ENCODE peak calls at places on chromosomes 5 and 9, in seven cellular contexts. One of them, this sample, is unnamed.

GRCh38 chr5:65462139-65462705 is 19.5 kb downstream of the ADAMTS6 start:
- DNase-seq in A549: no peak
- DNase-seq in suprapubic skin: no peak
- DNase-seq in fibroblast of mammary gland: no peak
- DNase-seq in fibroblast of the aortic adventitia: peak
- DNase-seq in fibroblast of pulmonary artery: no peak
- DNase-seq in transverse colon: no peak
- DNase-seq in this sample: no peak

GRCh38 chr5:91074615-91075014 is 308.5 kb downstream of the ARRDC3 start:
- DNase-seq in A549: peak
- DNase-seq in suprapubic skin: no peak
- DNase-seq in fibroblast of mammary gland: peak
- DNase-seq in fibroblast of the aortic adventitia: peak
- DNase-seq in fibroblast of pulmonary artery: peak
- DNase-seq in transverse colon: no peak
- DNase-seq in this sample: no peak

GRCh38 chr9:93003552-93004407 is 54.7 kb upstream of the SUSD3 start:
- DNase-seq in A549: peak
- DNase-seq in suprapubic skin: no peak
- DNase-seq in fibroblast of mammary gland: peak
- DNase-seq in fibroblast of the aortic adventitia: peak
- DNase-seq in fibroblast of pulmonary artery: peak
- DNase-seq in transverse colon: peak
- DNase-seq in this sample: peak

GRCh38 chr5:179607449-179607931 is 16.0 kb downstream of the HNRNPH1 start:
- DNase-seq in A549: no peak
- DNase-seq in suprapubic skin: peak
- DNase-seq in fibroblast of mammary gland: peak
- DNase-seq in fibroblast of the aortic adventitia: peak
- DNase-seq in fibroblast of pulmonary artery: no peak
- DNase-seq in transverse colon: no peak
- DNase-seq in this sample: no peak

GRCh38 chr9:5269249-5269715 is 35.2 kb downstream of the RLN2 start:
- DNase-seq in A549: no peak
- DNase-seq in suprapubic skin: no peak
- DNase-seq in fibroblast of mammary gland: no peak
- DNase-seq in fibroblast of the aortic adventitia: peak
- DNase-seq in fibroblast of pulmonary artery: peak
- DNase-seq in transverse colon: no peak
- DNase-seq in this sample: no peak

GRCh38 chr9:75490326-75490725 is 400.1 kb upstream of the PCSK5 start:
- DNase-seq in A549: no peak
- DNase-seq in suprapubic skin: no peak
- DNase-seq in fibroblast of mammary gland: peak
- DNase-seq in fibroblast of the aortic adventitia: no peak
- DNase-seq in fibroblast of pulmonary artery: no peak
- DNase-seq in transverse colon: no peak
- DNase-seq in this sample: no peak

GRCh38 chr5:38783011-38783551 is 62.7 kb upstream of the OSMR start:
- DNase-seq in A549: peak
- DNase-seq in suprapubic skin: no peak
- DNase-seq in fibroblast of mammary gland: peak
- DNase-seq in fibroblast of the aortic adventitia: peak
- DNase-seq in fibroblast of pulmonary artery: peak
- DNase-seq in transverse colon: no peak
- DNase-seq in this sample: no peak

GRCh38 chr5:168819004-168819626 is 239.9 kb upstream of the PANK3 start:
- DNase-seq in A549: no peak
- DNase-seq in suprapubic skin: no peak
- DNase-seq in fibroblast of mammary gland: no peak
- DNase-seq in fibroblast of the aortic adventitia: no peak
- DNase-seq in fibroblast of pulmonary artery: no peak
- DNase-seq in transverse colon: no peak
- DNase-seq in this sample: no peak

GRCh38 chr9:129486496-129487306 is 134.2 kb downstream of the C9orf50 start:
- DNase-seq in A549: peak
- DNase-seq in suprapubic skin: no peak
- DNase-seq in fibroblast of mammary gland: peak
- DNase-seq in fibroblast of the aortic adventitia: peak
- DNase-seq in fibroblast of pulmonary artery: peak
- DNase-seq in transverse colon: no peak
- DNase-seq in this sample: no peak

GRCh38 chr5:133391349-133392136 is 220.8 kb downstream of the FSTL4 start:
- DNase-seq in A549: no peak
- DNase-seq in suprapubic skin: no peak
- DNase-seq in fibroblast of mammary gland: no peak
- DNase-seq in fibroblast of the aortic adventitia: no peak
- DNase-seq in fibroblast of pulmonary artery: no peak
- DNase-seq in transverse colon: no peak
- DNase-seq in this sample: no peak

GRCh38 chr5:123285122-123286011 is 137.8 kb downstream of the CEP120 start:
- DNase-seq in A549: no peak
- DNase-seq in suprapubic skin: no peak
- DNase-seq in fibroblast of mammary gland: peak
- DNase-seq in fibroblast of the aortic adventitia: peak
- DNase-seq in fibroblast of pulmonary artery: peak
- DNase-seq in transverse colon: no peak
- DNase-seq in this sample: no peak

GRCh38 chr9:69645488-69645887 is 26.7 kb downstream of the APBA1 start:
- DNase-seq in A549: no peak
- DNase-seq in suprapubic skin: peak
- DNase-seq in fibroblast of mammary gland: no peak
- DNase-seq in fibroblast of the aortic adventitia: no peak
- DNase-seq in fibroblast of pulmonary artery: no peak
- DNase-seq in transverse colon: peak
- DNase-seq in this sample: no peak

GRCh38 chr5:149561848-149562247 is 10.6 kb upstream of the CSNK1A1 start:
- DNase-seq in A549: peak
- DNase-seq in suprapubic skin: no peak
- DNase-seq in fibroblast of mammary gland: peak
- DNase-seq in fibroblast of the aortic adventitia: peak
- DNase-seq in fibroblast of pulmonary artery: peak
- DNase-seq in transverse colon: no peak
- DNase-seq in this sample: no peak

GRCh38 chr5:145189786-145190185 is 645.4 kb downstream of the PRELID2 start:
- DNase-seq in A549: no peak
- DNase-seq in suprapubic skin: no peak
- DNase-seq in fibroblast of mammary gland: no peak
- DNase-seq in fibroblast of the aortic adventitia: peak
- DNase-seq in fibroblast of pulmonary artery: no peak
- DNase-seq in transverse colon: no peak
- DNase-seq in this sample: no peak

GRCh38 chr9:840343-840742 is 1.2 kb upstream of the DMRT1 start:
- DNase-seq in A549: no peak
- DNase-seq in suprapubic skin: no peak
- DNase-seq in fibroblast of mammary gland: no peak
- DNase-seq in fibroblast of the aortic adventitia: no peak
- DNase-seq in fibroblast of pulmonary artery: no peak
- DNase-seq in transverse colon: no peak
- DNase-seq in this sample: no peak

GRCh38 chr5:120139039-120139438 is 325.1 kb upstream of the PRR16 start:
- DNase-seq in A549: peak
- DNase-seq in suprapubic skin: no peak
- DNase-seq in fibroblast of mammary gland: peak
- DNase-seq in fibroblast of the aortic adventitia: peak
- DNase-seq in fibroblast of pulmonary artery: peak
- DNase-seq in transverse colon: no peak
- DNase-seq in this sample: no peak

GRCh38 chr9:22030101-22030598 is 21.0 kb upstream of the CDKN2B start:
- DNase-seq in A549: no peak
- DNase-seq in suprapubic skin: no peak
- DNase-seq in fibroblast of mammary gland: peak
- DNase-seq in fibroblast of the aortic adventitia: peak
- DNase-seq in fibroblast of pulmonary artery: peak
- DNase-seq in transverse colon: no peak
- DNase-seq in this sample: no peak
- H3K4me3 ChIP-seq in A549: no peak
- H3K4me3 ChIP-seq in suprapubic skin: no peak
- H3K4me3 ChIP-seq in fibroblast of mammary gland: no peak
- H3K4me3 ChIP-seq in fibroblast of the aortic adventitia: no peak
- H3K4me3 ChIP-seq in fibroblast of pulmonary artery: no peak
- H3K4me3 ChIP-seq in transverse colon: no peak
- H3K4me3 ChIP-seq in this sample: no peak

GRCh38 chr5:173572431-173573125 is 43.9 kb downstream of the BOD1 start:
- DNase-seq in A549: no peak
- DNase-seq in suprapubic skin: no peak
- DNase-seq in fibroblast of mammary gland: peak
- DNase-seq in fibroblast of the aortic adventitia: peak
- DNase-seq in fibroblast of pulmonary artery: no peak
- DNase-seq in transverse colon: no peak
- DNase-seq in this sample: no peak
- H3K4me3 ChIP-seq in A549: no peak
- H3K4me3 ChIP-seq in suprapubic skin: peak
- H3K4me3 ChIP-seq in fibroblast of mammary gland: peak
- H3K4me3 ChIP-seq in fibroblast of the aortic adventitia: peak
- H3K4me3 ChIP-seq in fibroblast of pulmonary artery: no peak
- H3K4me3 ChIP-seq in transverse colon: no peak
- H3K4me3 ChIP-seq in this sample: no peak

GRCh38 chr9:12812710-12813109 is 37.9 kb downstream of the LURAP1L start:
- DNase-seq in A549: no peak
- DNase-seq in suprapubic skin: no peak
- DNase-seq in fibroblast of mammary gland: no peak
- DNase-seq in fibroblast of the aortic adventitia: peak
- DNase-seq in fibroblast of pulmonary artery: no peak
- DNase-seq in transverse colon: no peak
- DNase-seq in this sample: no peak

GRCh38 chr9:12814877-12815237 is 40.0 kb downstream of the LURAP1L start:
- DNase-seq in A549: no peak
- DNase-seq in suprapubic skin: no peak
- DNase-seq in fibroblast of mammary gland: no peak
- DNase-seq in fibroblast of the aortic adventitia: no peak
- DNase-seq in fibroblast of pulmonary artery: no peak
- DNase-seq in transverse colon: no peak
- DNase-seq in this sample: no peak

GRCh38 chr9:12811935-12812334 is 37.1 kb downstream of the LURAP1L start:
- DNase-seq in A549: no peak
- DNase-seq in suprapubic skin: no peak
- DNase-seq in fibroblast of mammary gland: no peak
- DNase-seq in fibroblast of the aortic adventitia: no peak
- DNase-seq in fibroblast of pulmonary artery: no peak
- DNase-seq in transverse colon: no peak
- DNase-seq in this sample: no peak

GRCh38 chr9:12813960-12814876 is 39.4 kb downstream of the LURAP1L start:
- DNase-seq in A549: peak
- DNase-seq in suprapubic skin: peak
- DNase-seq in fibroblast of mammary gland: peak
- DNase-seq in fibroblast of the aortic adventitia: peak
- DNase-seq in fibroblast of pulmonary artery: peak
- DNase-seq in transverse colon: peak
- DNase-seq in this sample: no peak

DNA sequence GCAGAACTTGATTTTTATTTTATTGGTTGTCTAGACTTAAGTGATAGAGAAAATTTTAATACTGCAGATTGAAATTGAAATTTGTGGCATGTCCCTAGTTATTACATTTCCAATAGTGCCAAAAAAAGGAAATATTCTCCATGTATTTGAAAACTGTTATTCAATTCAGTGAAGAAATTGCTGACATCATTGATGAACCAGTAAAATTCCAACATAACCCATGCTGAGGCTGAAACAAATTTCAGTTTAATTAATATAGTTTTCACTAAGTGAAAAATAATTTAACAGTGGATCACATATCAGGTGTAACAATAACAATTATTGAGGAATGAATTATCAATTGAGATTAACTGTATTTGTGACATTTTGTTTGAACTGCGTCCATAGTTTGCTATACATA is 38.7 kb downstream of the LURAP1L start:
- DNase-seq in A549: no peak
- DNase-seq in suprapubic skin: no peak
- DNase-seq in fibroblast of mammary gland: no peak
- DNase-seq in fibroblast of the aortic adventitia: peak
- DNase-seq in fibroblast of pulmonary artery: no peak
- DNase-seq in transverse colon: no peak
- DNase-seq in this sample: no peak
- H3K4me3 ChIP-seq in A549: peak
- H3K4me3 ChIP-seq in suprapubic skin: no peak
- H3K4me3 ChIP-seq in fibroblast of mammary gland: peak
- H3K4me3 ChIP-seq in fibroblast of the aortic adventitia: no peak
- H3K4me3 ChIP-seq in fibroblast of pulmonary artery: no peak
- H3K4me3 ChIP-seq in transverse colon: no peak
- H3K4me3 ChIP-seq in this sample: no peak

GRCh38 chr5:142324871-142325676 is at the start of gene SPRY4:
- DNase-seq in A549: peak
- DNase-seq in suprapubic skin: peak
- DNase-seq in fibroblast of mammary gland: peak
- DNase-seq in fibroblast of the aortic adventitia: peak
- DNase-seq in fibroblast of pulmonary artery: peak
- DNase-seq in transverse colon: peak
- DNase-seq in this sample: peak

GRCh38 chr5:142324377-142324870 is 397 bp downstream of the SPRY4 start:
- DNase-seq in A549: no peak
- DNase-seq in suprapubic skin: peak
- DNase-seq in fibroblast of mammary gland: peak
- DNase-seq in fibroblast of the aortic adventitia: no peak
- DNase-seq in fibroblast of pulmonary artery: no peak
- DNase-seq in transverse colon: no peak
- DNase-seq in this sample: no peak

GRCh38 chr5:142322747-142323479 is 1.9 kb downstream of the SPRY4 start:
- DNase-seq in A549: no peak
- DNase-seq in suprapubic skin: no peak
- DNase-seq in fibroblast of mammary gland: peak
- DNase-seq in fibroblast of the aortic adventitia: peak
- DNase-seq in fibroblast of pulmonary artery: peak
- DNase-seq in transverse colon: no peak
- DNase-seq in this sample: no peak

GRCh38 chr5:142322403-142322746 is 2.4 kb downstream of the SPRY4 start:
- DNase-seq in A549: no peak
- DNase-seq in suprapubic skin: no peak
- DNase-seq in fibroblast of mammary gland: no peak
- DNase-seq in fibroblast of the aortic adventitia: no peak
- DNase-seq in fibroblast of pulmonary artery: no peak
- DNase-seq in transverse colon: no peak
- DNase-seq in this sample: no peak

DNA sequence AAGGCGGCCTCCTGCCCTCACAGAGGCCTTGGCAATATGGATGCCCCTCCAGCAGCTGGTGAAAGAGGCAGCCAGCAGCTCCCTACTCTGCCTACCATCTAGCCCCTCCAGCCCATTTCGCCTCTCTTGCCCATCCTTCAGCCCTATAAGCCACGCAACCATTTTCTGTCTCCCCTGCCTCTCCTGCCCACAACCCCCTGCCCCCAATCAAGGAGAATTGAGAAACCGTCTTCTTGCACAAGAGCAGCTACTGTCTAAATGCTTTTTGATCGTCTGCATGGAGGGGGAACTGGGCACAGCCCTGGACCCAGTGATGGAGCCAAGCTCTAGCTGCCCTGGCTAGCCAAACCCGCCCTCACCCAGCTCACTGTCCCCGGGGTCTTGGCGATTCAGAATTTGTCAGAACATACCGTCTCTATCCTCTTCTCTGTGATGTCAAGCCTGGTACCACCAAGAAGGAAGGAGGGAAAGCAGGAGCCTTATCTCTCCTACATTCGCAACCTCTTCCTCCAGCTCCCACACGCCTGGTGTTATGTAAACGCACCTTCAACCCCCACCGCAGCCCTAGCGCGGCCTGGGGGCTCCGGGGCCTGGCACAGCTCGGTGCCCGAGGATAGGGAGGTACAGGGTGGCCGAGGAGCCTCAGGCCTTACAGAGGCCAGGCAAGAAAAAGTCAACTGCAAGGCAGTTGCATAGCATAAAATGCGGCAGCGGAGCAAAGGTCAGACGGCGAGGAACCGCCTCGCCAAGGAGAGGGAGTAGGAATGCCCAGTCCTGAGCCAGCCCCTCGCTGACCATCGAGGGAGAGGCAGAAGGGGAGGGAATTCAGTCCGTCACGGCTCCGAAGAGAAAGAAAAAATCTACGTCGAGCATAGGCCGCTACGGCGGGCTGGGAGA is 1.1 kb downstream of the SPRY4 start:
- DNase-seq in A549: peak
- DNase-seq in suprapubic skin: no peak
- DNase-seq in fibroblast of mammary gland: no peak
- DNase-seq in fibroblast of the aortic adventitia: peak
- DNase-seq in fibroblast of pulmonary artery: peak
- DNase-seq in transverse colon: peak
- DNase-seq in this sample: no peak
- H3K4me3 ChIP-seq in A549: peak
- H3K4me3 ChIP-seq in suprapubic skin: peak
- H3K4me3 ChIP-seq in fibroblast of mammary gland: peak
- H3K4me3 ChIP-seq in fibroblast of the aortic adventitia: peak
- H3K4me3 ChIP-seq in fibroblast of pulmonary artery: peak
- H3K4me3 ChIP-seq in transverse colon: peak
- H3K4me3 ChIP-seq in this sample: no peak